ENCODE peak calls at places on chromosomes 2 and 18, in six cellular contexts. One of them, this sample, is unnamed.

GRCh38 chr2:235793163-235793752 is 299.4 kb downstream of the AGAP1 start:
- DNase-seq in activated CD4-positive, alpha-beta T cell treated with anti-CD3 and anti-CD28 coated beads, Interleukin-2, amount 10 ng/mL, durations not matched to agents 7 days and 5 days: no peak
- DNase-seq in substantia nigra: no peak
- DNase-seq in glomerular endothelial cell: no peak
- DNase-seq in right lobe of liver: no peak
- DNase-seq in astrocyte: no peak
- DNase-seq in this sample: no peak

GRCh38 chr2:136765256-136765735 is at the start of gene THSD7B:
- DNase-seq in glomerular endothelial cell: no peak
- DNase-seq in activated CD4-positive, alpha-beta T cell treated with anti-CD3 and anti-CD28 coated beads, Interleukin-2, amount 10 ng/mL, durations not matched to agents 7 days and 5 days: no peak
- DNase-seq in substantia nigra: no peak
- DNase-seq in astrocyte: no peak
- DNase-seq in right lobe of liver: no peak
- DNase-seq in this sample: no peak

GRCh38 chr2:172281648-172282576 is 145.5 kb upstream of the ITGA6 start:
- DNase-seq in astrocyte: peak; percentile 82
- DNase-seq in substantia nigra: no peak
- DNase-seq in activated CD4-positive, alpha-beta T cell treated with anti-CD3 and anti-CD28 coated beads, Interleukin-2, amount 10 ng/mL, durations not matched to agents 7 days and 5 days: no peak
- DNase-seq in right lobe of liver: no peak
- DNase-seq in glomerular endothelial cell: no peak
- DNase-seq in this sample: no peak

GRCh38 chr2:27461118-27461517 is 18.9 kb downstream of the KRTCAP3 start:
- DNase-seq in astrocyte: no peak
- DNase-seq in activated CD4-positive, alpha-beta T cell treated with anti-CD3 and anti-CD28 coated beads, Interleukin-2, amount 10 ng/mL, durations not matched to agents 7 days and 5 days: no peak
- DNase-seq in right lobe of liver: peak; percentile 79
- DNase-seq in glomerular endothelial cell: no peak
- DNase-seq in substantia nigra: no peak
- DNase-seq in this sample: peak; percentile 73

GRCh38 chr2:190334479-190335224 is 8.7 kb upstream of the INPP1 start:
- DNase-seq in glomerular endothelial cell: peak; percentile 84
- DNase-seq in astrocyte: no peak
- DNase-seq in substantia nigra: no peak
- DNase-seq in activated CD4-positive, alpha-beta T cell treated with anti-CD3 and anti-CD28 coated beads, Interleukin-2, amount 10 ng/mL, durations not matched to agents 7 days and 5 days: no peak
- DNase-seq in right lobe of liver: peak; percentile 72
- DNase-seq in this sample: peak; percentile 68

GRCh38 chr2:71609029-71609428 is 155.7 kb downstream of the DYSF start:
- DNase-seq in glomerular endothelial cell: no peak
- DNase-seq in substantia nigra: no peak
- DNase-seq in right lobe of liver: peak; percentile 33
- DNase-seq in astrocyte: no peak
- DNase-seq in activated CD4-positive, alpha-beta T cell treated with anti-CD3 and anti-CD28 coated beads, Interleukin-2, amount 10 ng/mL, durations not matched to agents 7 days and 5 days: no peak
- DNase-seq in this sample: peak; percentile 37

GRCh38 chr2:97982621-97983020 is 13.1 kb downstream of the TMEM131 start:
- DNase-seq in substantia nigra: no peak
- DNase-seq in activated CD4-positive, alpha-beta T cell treated with anti-CD3 and anti-CD28 coated beads, Interleukin-2, amount 10 ng/mL, durations not matched to agents 7 days and 5 days: no peak
- DNase-seq in astrocyte: no peak
- DNase-seq in glomerular endothelial cell: no peak
- DNase-seq in right lobe of liver: no peak
- DNase-seq in this sample: no peak

GRCh38 chr2:239186958-239187357 is 213.9 kb downstream of the HDAC4 start:
- DNase-seq in right lobe of liver: peak; percentile 42
- DNase-seq in activated CD4-positive, alpha-beta T cell treated with anti-CD3 and anti-CD28 coated beads, Interleukin-2, amount 10 ng/mL, durations not matched to agents 7 days and 5 days: no peak
- DNase-seq in astrocyte: no peak
- DNase-seq in substantia nigra: no peak
- DNase-seq in glomerular endothelial cell: no peak
- DNase-seq in this sample: peak; percentile 29

GRCh38 chr2:21002814-21003192 is 41.1 kb downstream of the APOB start:
- DNase-seq in glomerular endothelial cell: no peak
- DNase-seq in astrocyte: no peak
- DNase-seq in substantia nigra: no peak
- DNase-seq in activated CD4-positive, alpha-beta T cell treated with anti-CD3 and anti-CD28 coated beads, Interleukin-2, amount 10 ng/mL, durations not matched to agents 7 days and 5 days: no peak
- DNase-seq in right lobe of liver: no peak
- DNase-seq in this sample: no peak

GRCh38 chr2:202780514-202781021 is 91.0 kb downstream of the ICA1L start:
- DNase-seq in glomerular endothelial cell: no peak
- DNase-seq in substantia nigra: no peak
- DNase-seq in astrocyte: peak; percentile 88
- DNase-seq in right lobe of liver: no peak
- DNase-seq in activated CD4-positive, alpha-beta T cell treated with anti-CD3 and anti-CD28 coated beads, Interleukin-2, amount 10 ng/mL, durations not matched to agents 7 days and 5 days: no peak
- DNase-seq in this sample: no peak

GRCh38 chr2:230268606-230269222 is 43.2 kb downstream of the SP140 start:
- DNase-seq in right lobe of liver: no peak
- DNase-seq in astrocyte: peak; percentile 3
- DNase-seq in substantia nigra: no peak
- DNase-seq in glomerular endothelial cell: no peak
- DNase-seq in activated CD4-positive, alpha-beta T cell treated with anti-CD3 and anti-CD28 coated beads, Interleukin-2, amount 10 ng/mL, durations not matched to agents 7 days and 5 days: no peak
- DNase-seq in this sample: no peak

GRCh38 chr2:29920631-29921559 is 491 bp downstream of the ALK start:
- DNase-seq in astrocyte: peak; percentile 13
- DNase-seq in substantia nigra: no peak
- DNase-seq in right lobe of liver: no peak
- DNase-seq in glomerular endothelial cell: no peak
- DNase-seq in activated CD4-positive, alpha-beta T cell treated with anti-CD3 and anti-CD28 coated beads, Interleukin-2, amount 10 ng/mL, durations not matched to agents 7 days and 5 days: no peak
- DNase-seq in this sample: no peak

GRCh38 chr2:35846-36245 is 10.5 kb downstream of the FAM110C start:
- DNase-seq in right lobe of liver: no peak
- DNase-seq in glomerular endothelial cell: no peak
- DNase-seq in activated CD4-positive, alpha-beta T cell treated with anti-CD3 and anti-CD28 coated beads, Interleukin-2, amount 10 ng/mL, durations not matched to agents 7 days and 5 days: no peak
- DNase-seq in substantia nigra: no peak
- DNase-seq in astrocyte: no peak
- DNase-seq in this sample: no peak

GRCh38 chr2:70678576-70679143 is 89.3 kb downstream of the ADD2 start:
- DNase-seq in right lobe of liver: no peak
- DNase-seq in astrocyte: no peak
- DNase-seq in substantia nigra: no peak
- DNase-seq in activated CD4-positive, alpha-beta T cell treated with anti-CD3 and anti-CD28 coated beads, Interleukin-2, amount 10 ng/mL, durations not matched to agents 7 days and 5 days: no peak
- DNase-seq in glomerular endothelial cell: no peak
- DNase-seq in this sample: peak; percentile 27

GRCh38 chr2:54904836-54905235 is 145.4 kb downstream of the RTN4 start:
- DNase-seq in astrocyte: no peak
- DNase-seq in glomerular endothelial cell: no peak
- DNase-seq in substantia nigra: no peak
- DNase-seq in activated CD4-positive, alpha-beta T cell treated with anti-CD3 and anti-CD28 coated beads, Interleukin-2, amount 10 ng/mL, durations not matched to agents 7 days and 5 days: no peak
- DNase-seq in right lobe of liver: peak; percentile 86
- DNase-seq in this sample: peak; percentile 86

GRCh38 chr2:101435011-101435862 is 39.7 kb downstream of the RFX8 start:
- DNase-seq in right lobe of liver: no peak
- DNase-seq in substantia nigra: no peak
- DNase-seq in activated CD4-positive, alpha-beta T cell treated with anti-CD3 and anti-CD28 coated beads, Interleukin-2, amount 10 ng/mL, durations not matched to agents 7 days and 5 days: no peak
- DNase-seq in glomerular endothelial cell: no peak
- DNase-seq in astrocyte: peak; percentile 69
- DNase-seq in this sample: no peak

GRCh38 chr2:216004408-216005283 is 8.7 kb downstream of the MREG start:
- DNase-seq in activated CD4-positive, alpha-beta T cell treated with anti-CD3 and anti-CD28 coated beads, Interleukin-2, amount 10 ng/mL, durations not matched to agents 7 days and 5 days: no peak
- DNase-seq in glomerular endothelial cell: no peak
- DNase-seq in astrocyte: no peak
- DNase-seq in right lobe of liver: no peak
- DNase-seq in substantia nigra: no peak
- DNase-seq in this sample: no peak

GRCh38 chr18:26777316-26778053 is 88.0 kb downstream of the AQP4 start:
- DNase-seq in activated CD4-positive, alpha-beta T cell treated with anti-CD3 and anti-CD28 coated beads, Interleukin-2, amount 10 ng/mL, durations not matched to agents 7 days and 5 days: no peak
- DNase-seq in right lobe of liver: no peak
- DNase-seq in astrocyte: peak; percentile 6
- DNase-seq in substantia nigra: no peak
- DNase-seq in glomerular endothelial cell: no peak
- DNase-seq in this sample: no peak

GRCh38 chr2:138722316-138722715 is 57.9 kb downstream of the NXPH2 start:
- DNase-seq in substantia nigra: no peak
- DNase-seq in right lobe of liver: peak; percentile 49
- DNase-seq in astrocyte: no peak
- DNase-seq in glomerular endothelial cell: no peak
- DNase-seq in activated CD4-positive, alpha-beta T cell treated with anti-CD3 and anti-CD28 coated beads, Interleukin-2, amount 10 ng/mL, durations not matched to agents 7 days and 5 days: no peak
- DNase-seq in this sample: no peak

GRCh38 chr2:141329949-141330348 is 800.9 kb downstream of the LRP1B start:
- DNase-seq in astrocyte: peak; percentile 28
- DNase-seq in activated CD4-positive, alpha-beta T cell treated with anti-CD3 and anti-CD28 coated beads, Interleukin-2, amount 10 ng/mL, durations not matched to agents 7 days and 5 days: no peak
- DNase-seq in substantia nigra: no peak
- DNase-seq in glomerular endothelial cell: no peak
- DNase-seq in right lobe of liver: no peak
- DNase-seq in this sample: no peak

GRCh38 chr2:180443896-180444295 is 436.8 kb upstream of the CWC22 start:
- DNase-seq in activated CD4-positive, alpha-beta T cell treated with anti-CD3 and anti-CD28 coated beads, Interleukin-2, amount 10 ng/mL, durations not matched to agents 7 days and 5 days: no peak
- DNase-seq in astrocyte: no peak
- DNase-seq in glomerular endothelial cell: no peak
- DNase-seq in right lobe of liver: no peak
- DNase-seq in substantia nigra: no peak
- DNase-seq in this sample: no peak

GRCh38 chr2:155223781-155224406 is 525.4 kb downstream of the KCNJ3 start:
- DNase-seq in activated CD4-positive, alpha-beta T cell treated with anti-CD3 and anti-CD28 coated beads, Interleukin-2, amount 10 ng/mL, durations not matched to agents 7 days and 5 days: no peak
- DNase-seq in right lobe of liver: no peak
- DNase-seq in substantia nigra: no peak
- DNase-seq in astrocyte: no peak
- DNase-seq in glomerular endothelial cell: peak; percentile 31
- DNase-seq in this sample: no peak

GRCh38 chr2:125979886-125980285 is 676.1 kb upstream of the GYPC start:
- DNase-seq in substantia nigra: no peak
- DNase-seq in glomerular endothelial cell: no peak
- DNase-seq in astrocyte: no peak
- DNase-seq in right lobe of liver: no peak
- DNase-seq in activated CD4-positive, alpha-beta T cell treated with anti-CD3 and anti-CD28 coated beads, Interleukin-2, amount 10 ng/mL, durations not matched to agents 7 days and 5 days: no peak
- DNase-seq in this sample: no peak

GRCh38 chr18:56789889-56790180 is 138.7 kb downstream of the WDR7 start:
- DNase-seq in glomerular endothelial cell: no peak
- DNase-seq in astrocyte: no peak
- DNase-seq in substantia nigra: no peak
- DNase-seq in right lobe of liver: no peak
- DNase-seq in activated CD4-positive, alpha-beta T cell treated with anti-CD3 and anti-CD28 coated beads, Interleukin-2, amount 10 ng/mL, durations not matched to agents 7 days and 5 days: no peak
- DNase-seq in this sample: no peak

GRCh38 chr2:182593394-182593707 is 122.7 kb upstream of the DNAJC10 start:
- DNase-seq in right lobe of liver: no peak
- DNase-seq in substantia nigra: no peak
- DNase-seq in astrocyte: peak; percentile 83
- DNase-seq in activated CD4-positive, alpha-beta T cell treated with anti-CD3 and anti-CD28 coated beads, Interleukin-2, amount 10 ng/mL, durations not matched to agents 7 days and 5 days: no peak
- DNase-seq in glomerular endothelial cell: no peak
- DNase-seq in this sample: no peak

GRCh38 chr2:233243348-233243747 is 8.1 kb upstream of the ATG16L1 start:
- DNase-seq in substantia nigra: no peak
- DNase-seq in glomerular endothelial cell: no peak
- DNase-seq in astrocyte: no peak
- DNase-seq in activated CD4-positive, alpha-beta T cell treated with anti-CD3 and anti-CD28 coated beads, Interleukin-2, amount 10 ng/mL, durations not matched to agents 7 days and 5 days: no peak
- DNase-seq in right lobe of liver: no peak
- DNase-seq in this sample: no peak

GRCh38 chr18:45050712-45051639 is 370.3 kb downstream of the SETBP1 start:
- DNase-seq in astrocyte: peak; percentile 94
- DNase-seq in right lobe of liver: no peak
- DNase-seq in activated CD4-positive, alpha-beta T cell treated with anti-CD3 and anti-CD28 coated beads, Interleukin-2, amount 10 ng/mL, durations not matched to agents 7 days and 5 days: no peak
- DNase-seq in glomerular endothelial cell: no peak
- DNase-seq in substantia nigra: no peak
- DNase-seq in this sample: no peak

GRCh38 chr18:79590191-79591039 is 89.2 kb upstream of the CTDP1 start:
- DNase-seq in glomerular endothelial cell: no peak
- DNase-seq in right lobe of liver: no peak
- DNase-seq in activated CD4-positive, alpha-beta T cell treated with anti-CD3 and anti-CD28 coated beads, Interleukin-2, amount 10 ng/mL, durations not matched to agents 7 days and 5 days: no peak
- DNase-seq in astrocyte: no peak
- DNase-seq in substantia nigra: no peak
- DNase-seq in this sample: no peak

GRCh38 chr2:210502997-210503621 is 26.6 kb upstream of the LANCL1 start:
- DNase-seq in glomerular endothelial cell: peak; percentile 23
- DNase-seq in substantia nigra: no peak
- DNase-seq in activated CD4-positive, alpha-beta T cell treated with anti-CD3 and anti-CD28 coated beads, Interleukin-2, amount 10 ng/mL, durations not matched to agents 7 days and 5 days: peak; percentile 23
- DNase-seq in astrocyte: peak; percentile 18
- DNase-seq in right lobe of liver: peak; percentile 59
- DNase-seq in this sample: peak; percentile 63

GRCh38 chr2:85457877-85458316 is 39.4 kb downstream of the SH2D6 start:
- DNase-seq in activated CD4-positive, alpha-beta T cell treated with anti-CD3 and anti-CD28 coated beads, Interleukin-2, amount 10 ng/mL, durations not matched to agents 7 days and 5 days: no peak
- DNase-seq in astrocyte: peak; percentile 55
- DNase-seq in glomerular endothelial cell: no peak
- DNase-seq in substantia nigra: no peak
- DNase-seq in right lobe of liver: no peak
- DNase-seq in this sample: no peak

GRCh38 chr18:11872479-11873136 is 21.4 kb downstream of the CHMP1B start:
- DNase-seq in substantia nigra: no peak
- DNase-seq in activated CD4-positive, alpha-beta T cell treated with anti-CD3 and anti-CD28 coated beads, Interleukin-2, amount 10 ng/mL, durations not matched to agents 7 days and 5 days: no peak
- DNase-seq in glomerular endothelial cell: no peak
- DNase-seq in astrocyte: no peak
- DNase-seq in right lobe of liver: no peak
- DNase-seq in this sample: peak; percentile 49